ENCODE peak calls at places on chromosomes 7 and 10, in eight cellular contexts. Y is NB4, F is GM13976, D is pancreas, T is tibial artery, X is upper lobe of right lung, N is transverse colon, I is body of pancreas. R is an unnamed sample.

GRCh38 chr7:8620169-8620568 is 186.8 kb downstream of the NXPH1 start:
- DNase-seq in T (no peak), D (no peak), F (no peak), X (no peak), Y (no peak), N (no peak), I (no peak), R (no peak)

GRCh38 chr7:72435913-72436480 is 23.9 kb upstream of the CALN1 start:
- DNase-seq in T (no peak), I (no peak), D (no peak), X (no peak), F (no peak), N (no peak), Y (no peak), R (no peak)

GRCh38 chr10:186911-187310 is 51.7 kb downstream of the ZMYND11 start:
- DNase-seq in X (no peak), Y (no peak), T (no peak), F (no peak), D (no peak), I (no peak), N (no peak), R (no peak)

GRCh38 chr7:264541-265191 is 25.3 kb upstream of the FOXL3 start:
- DNase-seq in X (no peak), N (peak), T (no peak), D (no peak), F (no peak), Y (no peak), I (peak), R (no peak)

GRCh38 chr7:122305475-122306319 is 1.1 kb upstream of the FEZF1 start:
- DNase-seq in D (no peak), I (no peak), T (no peak), F (no peak), X (no peak), Y (no peak), N (no peak), R (no peak)

GRCh38 chr7:143979999-143980398 is 20.1 kb upstream of the OR6B1 start:
- DNase-seq in N (no peak), Y (no peak), D (peak), T (no peak), X (no peak), F (no peak), I (no peak), R (no peak)

GRCh38 chr10:132138133-132138532 is 48.6 kb upstream of the DPYSL4 start:
- DNase-seq in N (no peak), D (no peak), Y (no peak), I (no peak), X (peak), F (no peak), T (peak), R (no peak)

GRCh38 chr7:110119883-110120581 is 970.9 kb upstream of the LRRN3 start:
- DNase-seq in D (no peak), I (no peak), F (no peak), T (no peak), Y (peak), X (no peak), N (no peak), R (no peak)

GRCh38 chr10:101054351-101054750 is 7.4 kb upstream of the KAZALD1 start:
- DNase-seq in I (no peak), T (no peak), X (no peak), N (no peak), F (no peak), D (no peak), Y (peak), R (no peak)

GRCh38 chr7:96589038-96589437 is 120.6 kb downstream of the SEM1 start:
- DNase-seq in Y (no peak), D (no peak), F (no peak), I (no peak), T (no peak), N (no peak), X (no peak), R (no peak)

GRCh38 chr10:89242840-89243586 is 8.6 kb downstream of the LIPA start:
- DNase-seq in T (no peak), F (no peak), D (no peak), I (no peak), X (no peak), Y (peak), N (no peak), R (no peak)

GRCh38 chr10:10960534-10960933 is 57.1 kb upstream of the CELF2 start:
- DNase-seq in I (no peak), X (no peak), N (no peak), F (no peak), Y (no peak), T (no peak), D (no peak), R (no peak)

GRCh38 chr7:103432713-103433112 is 13.3 kb downstream of the SLC26A5 start:
- DNase-seq in X (no peak), D (no peak), F (peak), N (no peak), I (no peak), Y (no peak), T (no peak), R (no peak)

GRCh38 chr7:103379270-103379975 is 32.0 kb downstream of the PSMC2 start:
- DNase-seq in Y (no peak), I (no peak), D (no peak), T (no peak), N (no peak), X (no peak), F (no peak), R (no peak)

GRCh38 chr10:1516492-1517224 is 220.7 kb downstream of the ADARB2 start:
- DNase-seq in D (no peak), N (no peak), I (no peak), T (no peak), X (no peak), Y (no peak), F (no peak), R (no peak)

GRCh38 chr7:604038-604883 is 84.6 kb upstream of the PDGFA start:
- DNase-seq in X (peak), N (peak), F (peak), T (peak), D (no peak), I (peak), Y (peak), R (peak)

GRCh38 chr10:114430688-114431413 is 26.5 kb upstream of the AFAP1L2 start:
- DNase-seq in D (peak), Y (no peak), F (no peak), I (peak), T (no peak), N (no peak), X (no peak), R (no peak)

GRCh38 chr10:129740532-129741279 is 223.4 kb downstream of the EBF3 start:
- DNase-seq in T (no peak), D (no peak), X (no peak), Y (no peak), F (no peak), N (no peak), I (no peak), R (no peak)

GRCh38 chr7:148983220-148984146 is 44.8 kb downstream of the PDIA4 start:
- DNase-seq in T (no peak), I (peak), D (no peak), Y (peak), N (peak), F (peak), X (peak), R (peak)

GRCh38 chr7:1176891-1177373 is 16.9 kb upstream of the ZFAND2A start:
- DNase-seq in D (peak), F (peak), T (peak), I (peak), X (peak), Y (peak), N (peak), R (peak)

GRCh38 chr10:101453791-101454718 is 100.1 kb downstream of the BTRC start:
- DNase-seq in X (no peak), D (no peak), N (no peak), T (no peak), F (no peak), I (no peak), Y (peak), R (peak)

GRCh38 chr10:131187886-131188285 is 123.6 kb downstream of the TCERG1L start:
- DNase-seq in N (no peak), T (no peak), Y (no peak), X (no peak), I (no peak), F (no peak), D (no peak), R (no peak)

GRCh38 chr7:43018446-43018845 is 86.3 kb downstream of the MRPL32 start:
- DNase-seq in D (no peak), I (no peak), X (no peak), Y (no peak), F (no peak), N (no peak), T (no peak), R (no peak)

GRCh38 chr10:93806882-93807281 is 49.1 kb downstream of the LGI1 start:
- DNase-seq in I (no peak), Y (no peak), T (no peak), D (no peak), N (no peak), F (no peak), X (no peak), R (no peak)

GRCh38 chr10:60123172-60123571 is 216.8 kb upstream of the CCDC6 start:
- DNase-seq in F (no peak), T (no peak), Y (no peak), D (no peak), N (no peak), I (no peak), X (no peak), R (no peak)

GRCh38 chr10:77036993-77037734 is 600.4 kb downstream of the KCNMA1 start:
- DNase-seq in N (no peak), D (no peak), Y (peak), I (no peak), T (no peak), F (peak), X (no peak), R (peak)

GRCh38 chr10:120507651-120508050 is 50.6 kb downstream of the PLPP4 start:
- DNase-seq in Y (no peak), D (no peak), X (no peak), T (no peak), F (no peak), I (no peak), N (no peak), R (no peak)

GRCh38 chr7:106623846-106624245 is 37.1 kb downstream of the CCDC71L start:
- DNase-seq in I (peak), X (no peak), D (no peak), F (no peak), Y (no peak), N (no peak), T (peak), R (no peak)

GRCh38 chr10:125057158-125058001 is 103.0 kb downstream of the CTBP2 start:
- DNase-seq in D (no peak), F (peak), Y (peak), N (peak), X (no peak), I (no peak), T (peak), R (no peak)

GRCh38 chr10:78850611-78851010 is 218.2 kb upstream of the ZMIZ1 start:
- DNase-seq in D (no peak), I (no peak), T (no peak), N (no peak), Y (no peak), X (no peak), F (no peak), R (no peak)

GRCh38 chr7:130758429-130759056 is 24.5 kb upstream of the KLF14 start:
- DNase-seq in Y (peak), N (no peak), I (no peak), X (no peak), F (peak), T (no peak), D (no peak), R (peak)

GRCh38 chr7:47435889-47436312 is 146.0 kb downstream of the TNS3 start:
- DNase-seq in N (peak), I (peak), Y (peak), X (no peak), T (peak), D (no peak), F (no peak), R (no peak)

GRCh38 chr7:155163696-155164095 is 93.6 kb downstream of the HTR5A start:
- DNase-seq in I (peak), N (no peak), Y (no peak), T (no peak), X (no peak), D (peak), F (no peak), R (no peak)

GRCh38 chr10:121531076-121531829 is 67.0 kb downstream of the FGFR2 start:
- DNase-seq in Y (peak), X (no peak), D (no peak), F (no peak), T (no peak), N (no peak), I (peak), R (no peak)

GRCh38 chr7:111162692-111163091 is 71.8 kb downstream of the LRRN3 start:
- DNase-seq in D (no peak), N (no peak), I (no peak), F (no peak), X (no peak), Y (no peak), T (no peak), R (no peak)

GRCh38 chr10:81570878-81571794 is 303.9 kb upstream of the NRG3 start:
- DNase-seq in T (no peak), Y (no peak), F (no peak), X (no peak), D (peak), I (no peak), N (no peak), R (no peak)

GRCh38 chr7:84714765-84715164 is 472.1 kb downstream of the SEMA3D start:
- DNase-seq in X (no peak), F (no peak), N (no peak), D (no peak), T (no peak), I (no peak), Y (no peak), R (no peak)

GRCh38 chr7:55538538-55538937 is 33.8 kb downstream of the VOPP1 start:
- DNase-seq in N (no peak), D (no peak), I (no peak), F (no peak), T (no peak), Y (no peak), X (no peak), R (no peak)

R was measured in Jurkat, Clone E6-1.